ENCODE peak calls at places on chromosomes 3 and 15, in six cellular contexts. One of them, this sample, is unnamed.
A peak's percentile ranks its signal among the peaks of the same experiment; 100 is the strongest.

GRCh38 chr3:53227993-53228885 is 27.6 kb downstream of the TKT start:
- DNase-seq in caudate nucleus: no peak
- DNase-seq in GM13977: no peak
- DNase-seq in ELR: no peak
- DNase-seq in effector CD4-positive, alpha-beta T cell: no peak
- DNase-seq in stimulated activated CD8-positive, alpha-beta memory T cell treated with anti-CD3 and anti-CD28 coated beads, Interleukin-4, amount 100 ng/mL, for 48 hours: no peak
- DNase-seq in this sample: no peak

GRCh38 chr3:178083906-178084823 is 452.1 kb upstream of the KCNMB2 start:
- DNase-seq in ELR: no peak
- DNase-seq in caudate nucleus: no peak
- DNase-seq in stimulated activated CD8-positive, alpha-beta memory T cell treated with anti-CD3 and anti-CD28 coated beads, Interleukin-4, amount 100 ng/mL, for 48 hours: no peak
- DNase-seq in effector CD4-positive, alpha-beta T cell: no peak
- DNase-seq in GM13977: no peak
- DNase-seq in this sample: peak; percentile 58

GRCh38 chr3:146273721-146274407 is 23.0 kb upstream of the PLSCR4 start:
- DNase-seq in ELR: no peak
- DNase-seq in stimulated activated CD8-positive, alpha-beta memory T cell treated with anti-CD3 and anti-CD28 coated beads, Interleukin-4, amount 100 ng/mL, for 48 hours: no peak
- DNase-seq in caudate nucleus: no peak
- DNase-seq in GM13977: no peak
- DNase-seq in effector CD4-positive, alpha-beta T cell: no peak
- DNase-seq in this sample: no peak

GRCh38 chr15:50224606-50225005 is 40.9 kb downstream of the HDC start:
- DNase-seq in effector CD4-positive, alpha-beta T cell: no peak
- DNase-seq in ELR: peak; percentile 4
- DNase-seq in stimulated activated CD8-positive, alpha-beta memory T cell treated with anti-CD3 and anti-CD28 coated beads, Interleukin-4, amount 100 ng/mL, for 48 hours: no peak
- DNase-seq in GM13977: no peak
- DNase-seq in caudate nucleus: no peak
- DNase-seq in this sample: peak; percentile 17

GRCh38 chr3:127367593-127367992 is 79.7 kb upstream of the PRR20G start:
- DNase-seq in ELR: no peak
- DNase-seq in GM13977: no peak
- DNase-seq in caudate nucleus: no peak
- DNase-seq in stimulated activated CD8-positive, alpha-beta memory T cell treated with anti-CD3 and anti-CD28 coated beads, Interleukin-4, amount 100 ng/mL, for 48 hours: no peak
- DNase-seq in effector CD4-positive, alpha-beta T cell: no peak
- DNase-seq in this sample: no peak

GRCh38 chr3:69433016-69433937 is 47.4 kb upstream of the FRMD4B start:
- DNase-seq in effector CD4-positive, alpha-beta T cell: no peak
- DNase-seq in caudate nucleus: no peak
- DNase-seq in ELR: no peak
- DNase-seq in GM13977: no peak
- DNase-seq in stimulated activated CD8-positive, alpha-beta memory T cell treated with anti-CD3 and anti-CD28 coated beads, Interleukin-4, amount 100 ng/mL, for 48 hours: peak; percentile 50
- DNase-seq in this sample: peak; percentile 38

GRCh38 chr15:51935466-51936118 is 36.0 kb downstream of the LEO1 start:
- DNase-seq in stimulated activated CD8-positive, alpha-beta memory T cell treated with anti-CD3 and anti-CD28 coated beads, Interleukin-4, amount 100 ng/mL, for 48 hours: no peak
- DNase-seq in effector CD4-positive, alpha-beta T cell: no peak
- DNase-seq in GM13977: peak; percentile 73
- DNase-seq in ELR: no peak
- DNase-seq in caudate nucleus: no peak
- DNase-seq in this sample: no peak

GRCh38 chr15:50850003-50850402 is 58.5 kb upstream of the AP4E1 start:
- DNase-seq in GM13977: no peak
- DNase-seq in ELR: no peak
- DNase-seq in effector CD4-positive, alpha-beta T cell: no peak
- DNase-seq in stimulated activated CD8-positive, alpha-beta memory T cell treated with anti-CD3 and anti-CD28 coated beads, Interleukin-4, amount 100 ng/mL, for 48 hours: no peak
- DNase-seq in caudate nucleus: no peak
- DNase-seq in this sample: no peak

GRCh38 chr3:71817262-71817661 is 32.3 kb upstream of the PROK2 start:
- DNase-seq in caudate nucleus: no peak
- DNase-seq in ELR: no peak
- DNase-seq in stimulated activated CD8-positive, alpha-beta memory T cell treated with anti-CD3 and anti-CD28 coated beads, Interleukin-4, amount 100 ng/mL, for 48 hours: no peak
- DNase-seq in effector CD4-positive, alpha-beta T cell: no peak
- DNase-seq in GM13977: no peak
- DNase-seq in this sample: no peak

GRCh38 chr15:37046876-37047614 is 53.3 kb downstream of the MEIS2 start:
- DNase-seq in ELR: peak; percentile 33
- DNase-seq in GM13977: no peak
- DNase-seq in stimulated activated CD8-positive, alpha-beta memory T cell treated with anti-CD3 and anti-CD28 coated beads, Interleukin-4, amount 100 ng/mL, for 48 hours: no peak
- DNase-seq in caudate nucleus: no peak
- DNase-seq in effector CD4-positive, alpha-beta T cell: no peak
- DNase-seq in this sample: peak; percentile 38

GRCh38 chr3:188198760-188199327 is 44.9 kb downstream of the LPP start:
- DNase-seq in ELR: no peak
- DNase-seq in effector CD4-positive, alpha-beta T cell: no peak
- DNase-seq in stimulated activated CD8-positive, alpha-beta memory T cell treated with anti-CD3 and anti-CD28 coated beads, Interleukin-4, amount 100 ng/mL, for 48 hours: no peak
- DNase-seq in GM13977: no peak
- DNase-seq in caudate nucleus: no peak
- DNase-seq in this sample: peak; percentile 88

GRCh38 chr15:59388670-59389069 is 16.0 kb upstream of the MYO1E start:
- DNase-seq in effector CD4-positive, alpha-beta T cell: no peak
- DNase-seq in stimulated activated CD8-positive, alpha-beta memory T cell treated with anti-CD3 and anti-CD28 coated beads, Interleukin-4, amount 100 ng/mL, for 48 hours: no peak
- DNase-seq in ELR: peak; percentile 55
- DNase-seq in caudate nucleus: no peak
- DNase-seq in GM13977: no peak
- DNase-seq in this sample: peak; percentile 58

GRCh38 chr3:115800489-115801080 is 177.3 kb downstream of the GAP43 start:
- DNase-seq in effector CD4-positive, alpha-beta T cell: no peak
- DNase-seq in GM13977: no peak
- DNase-seq in ELR: peak; percentile 91
- DNase-seq in caudate nucleus: no peak
- DNase-seq in stimulated activated CD8-positive, alpha-beta memory T cell treated with anti-CD3 and anti-CD28 coated beads, Interleukin-4, amount 100 ng/mL, for 48 hours: no peak
- DNase-seq in this sample: peak; percentile 77

GRCh38 chr15:72117448-72117697 is 577 bp downstream of the MYO9A start:
- DNase-seq in stimulated activated CD8-positive, alpha-beta memory T cell treated with anti-CD3 and anti-CD28 coated beads, Interleukin-4, amount 100 ng/mL, for 48 hours: peak; percentile 83
- DNase-seq in effector CD4-positive, alpha-beta T cell: peak; percentile 59
- DNase-seq in ELR: peak; percentile 87
- DNase-seq in caudate nucleus: no peak
- DNase-seq in GM13977: peak; percentile 82
- DNase-seq in this sample: peak; percentile 90